ENCODE peak calls at places on chromosomes 4 and X, in eight cellular contexts. M is heart left ventricle; N is thyroid gland; F is breast epithelium; D is CD8-positive, alpha-beta memory T cell; G is upper lobe of right lung; S is heart right ventricle; U is tibial artery. X is an unnamed sample. For H3K4me1 and H3K9me3, the result is how much of the 10 kb centered on the place peaks cover.

GRCh38 chr4:182880387-182881356 is 36.5 kb downstream of the DCTD start:
- DNase-seq in M (peak), N (peak), F (peak), D (no peak), G (no peak), S (peak), U (peak), X (peak)

GRCh38 chr4:152039085-152039484 is 278.3 kb upstream of the GATB start:
- DNase-seq in M (peak), N (no peak), F (no peak), D (no peak), G (no peak), S (no peak), U (no peak), X (no peak)

GRCh38 chrX:1581132-1581531 is 10.3 kb upstream of the AKAP17A start:
- DNase-seq in M (no peak), N (peak), F (no peak), D (peak), G (peak), S (no peak), U (no peak), X (peak)

GRCh38 chr4:105725623-105726022 is 17.0 kb downstream of the GSTCD start:
- DNase-seq in M (no peak), N (no peak), F (no peak), D (no peak), G (no peak), S (no peak), U (no peak), X (no peak)

GRCh38 chrX:79408623-79409322 is 41.6 kb upstream of the ITM2A start:
- DNase-seq in M (no peak), N (no peak), F (no peak), D (no peak), G (no peak), S (no peak), U (no peak), X (no peak)

GRCh38 chrX:22203186-22203585 is 69.5 kb upstream of the CBLL2 start:
- DNase-seq in M (no peak), N (no peak), F (no peak), D (no peak), G (no peak), S (no peak), U (no peak), X (no peak)

GRCh38 chrX:53256446-53257041 is 24.8 kb downstream of the IQSEC2 start:
- DNase-seq in M (no peak), N (no peak), F (no peak), D (no peak), G (no peak), S (no peak), U (no peak), X (no peak)

GRCh38 chr4:136637071-136637777 is 895.1 kb downstream of the PCDH18 start:
- DNase-seq in M (no peak), N (no peak), F (no peak), D (no peak), G (no peak), S (no peak), U (no peak), X (peak)

GRCh38 chrX:88425739-88426138 is 321.3 kb upstream of the CPXCR1 start:
- DNase-seq in M (no peak), N (no peak), F (no peak), D (no peak), G (no peak), S (no peak), U (no peak), X (no peak)

GRCh38 chr4:158826882-158827281 is 58.1 kb downstream of the FNIP2 start:
- DNase-seq in M (no peak), N (peak), F (no peak), D (no peak), G (no peak), S (no peak), U (no peak), X (no peak)

GRCh38 chrX:39802906-39803305 is 294.9 kb downstream of the BCOR start:
- DNase-seq in M (no peak), N (no peak), F (no peak), D (no peak), G (no peak), S (no peak), U (no peak), X (no peak)

GRCh38 chr4:22969314-22969896 is 276.7 kb downstream of the GBA3 start:
- DNase-seq in M (no peak), N (no peak), F (no peak), D (no peak), G (no peak), S (no peak), U (no peak), X (no peak)

GRCh38 chr4:34953145-34953799 is 1291.0 kb downstream of the ARAP2 start:
- DNase-seq in M (no peak), N (no peak), F (no peak), D (no peak), G (no peak), S (no peak), U (no peak), X (no peak)

GRCh38 chrX:77960567-77960966 is 8.9 kb downstream of the PGAM4 start:
- DNase-seq in M (no peak), N (no peak), F (no peak), D (no peak), G (no peak), S (no peak), U (no peak), X (no peak)

GRCh38 chr4:142801966-142802365 is 44.1 kb downstream of the INPP4B start:
- DNase-seq in M (no peak), N (no peak), F (no peak), D (no peak), G (no peak), S (no peak), U (no peak), X (no peak)

GRCh38 chrX:153370293-153371055 is 30.7 kb downstream of the PNMA6E start:
- DNase-seq in M (no peak), N (no peak), F (no peak), D (no peak), G (no peak), S (no peak), U (no peak), X (no peak)

GRCh38 chr4:7939377-7940108 is at the start of gene AFAP1:
- DNase-seq in M (peak), N (peak), F (peak), D (peak), G (peak), S (peak), U (peak), X (peak)

GRCh38 chr4:114563536-114564315 is 34.9 kb upstream of the UGT8 start:
- DNase-seq in M (no peak), N (no peak), F (no peak), D (no peak), G (no peak), S (no peak), U (no peak), X (no peak)

GRCh38 chrX:12701625-12702024 is 89.6 kb upstream of the PRPS2 start:
- DNase-seq in M (peak), N (peak), F (no peak), D (no peak), G (peak), S (no peak), U (no peak), X (peak)

GRCh38 chrX:154748712-154749339 is 2.1 kb downstream of the GAB3 start:
- DNase-seq in M (peak), N (peak), F (no peak), D (peak), G (no peak), S (no peak), U (no peak), X (peak)

GRCh38 chr4:7786040-7786439 is 153.6 kb downstream of the AFAP1 start:
- DNase-seq in M (peak), N (no peak), F (no peak), D (no peak), G (no peak), S (no peak), U (peak), X (no peak)

GRCh38 chrX:84956304-84956703 is 47.4 kb upstream of the APOOL start:
- DNase-seq in M (no peak), N (no peak), F (no peak), D (no peak), G (no peak), S (no peak), U (no peak), X (no peak)

GRCh38 chr4:19983072-19983471 is 268.6 kb upstream of the SLIT2 start:
- DNase-seq in M (no peak), N (no peak), F (no peak), D (no peak), G (no peak), S (no peak), U (no peak), X (no peak)

GRCh38 chrX:74656079-74656745 is 41.8 kb upstream of the RLIM start:
- DNase-seq in M (no peak), N (no peak), F (no peak), D (no peak), G (no peak), S (no peak), U (no peak), X (no peak)

GRCh38 chrX:25112156-25112555 is 96.4 kb upstream of the ARX start:
- DNase-seq in M (no peak), N (no peak), F (no peak), D (no peak), G (no peak), S (no peak), U (no peak), X (no peak)

GRCh38 chr4:151901631-151902030 is 140.8 kb upstream of the GATB start:
- DNase-seq in M (no peak), N (no peak), F (no peak), D (no peak), G (no peak), S (no peak), U (no peak), X (no peak)

GRCh38 chrX:87727615-87728014 is 210.0 kb downstream of the KLHL4 start:
- DNase-seq in M (no peak), N (no peak), F (no peak), D (no peak), G (no peak), S (no peak), U (no peak), X (no peak)

GRCh38 chrX:110082156-110082555 is 79.2 kb downstream of the TMEM164 start:
- DNase-seq in M (no peak), N (no peak), F (no peak), D (no peak), G (no peak), S (no peak), U (no peak), X (peak)

GRCh38 chrX:24982306-24982965 is 33.3 kb downstream of the ARX start:
- DNase-seq in M (no peak), N (no peak), F (no peak), D (no peak), G (no peak), S (no peak), U (no peak), X (no peak)

GRCh38 chr4:151921811-151922210 is 161.0 kb upstream of the GATB start:
- DNase-seq in M (no peak), N (no peak), F (no peak), D (no peak), G (no peak), S (no peak), U (no peak), X (no peak)

GRCh38 chr4:76470064-76470463 is 35.0 kb downstream of the SHROOM3 start:
- DNase-seq in M (no peak), N (no peak), F (no peak), D (no peak), G (no peak), S (no peak), U (no peak), X (no peak)

GRCh38 chr4:88172987-88173386 is 14.5 kb upstream of the ABCG2 start:
- DNase-seq in M (no peak), N (no peak), F (no peak), D (no peak), G (no peak), S (no peak), U (no peak), X (no peak)

GRCh38 chrX:905828-906566 is 275.4 kb downstream of the SHOX start:
- DNase-seq in M (no peak), N (no peak), F (no peak), D (no peak), G (no peak), S (no peak), U (peak), X (no peak)

GRCh38 chrX:10048695-10049094 is 81.5 kb downstream of the CLDN34 start:
- DNase-seq in M (no peak), N (no peak), F (no peak), D (no peak), G (peak), S (no peak), U (no peak), X (no peak)

GRCh38 chrX:10050481-10050880 is 83.3 kb downstream of the CLDN34 start:
- DNase-seq in M (no peak), N (no peak), F (peak), D (no peak), G (no peak), S (peak), U (no peak), X (no peak)

GRCh38 chrX:10047631-10048030 is 80.5 kb downstream of the CLDN34 start:
- DNase-seq in M (no peak), N (no peak), F (peak), D (no peak), G (no peak), S (no peak), U (no peak), X (no peak)

GRCh38 chrX:10048076-10048475 is 80.9 kb downstream of the CLDN34 start:
- DNase-seq in M (no peak), N (no peak), F (no peak), D (no peak), G (no peak), S (no peak), U (no peak), X (no peak)

GRCh38 chrX:10049246-10049645 is 82.1 kb downstream of the CLDN34 start:
- DNase-seq in M (no peak), N (no peak), F (no peak), D (no peak), G (no peak), S (no peak), U (no peak), X (no peak)
- H3K4me1 ChIP-seq in M (half or more), N (under half), F (under half), D (under half), G (under half), S (under half), U (under half), X (under half)

DNA sequence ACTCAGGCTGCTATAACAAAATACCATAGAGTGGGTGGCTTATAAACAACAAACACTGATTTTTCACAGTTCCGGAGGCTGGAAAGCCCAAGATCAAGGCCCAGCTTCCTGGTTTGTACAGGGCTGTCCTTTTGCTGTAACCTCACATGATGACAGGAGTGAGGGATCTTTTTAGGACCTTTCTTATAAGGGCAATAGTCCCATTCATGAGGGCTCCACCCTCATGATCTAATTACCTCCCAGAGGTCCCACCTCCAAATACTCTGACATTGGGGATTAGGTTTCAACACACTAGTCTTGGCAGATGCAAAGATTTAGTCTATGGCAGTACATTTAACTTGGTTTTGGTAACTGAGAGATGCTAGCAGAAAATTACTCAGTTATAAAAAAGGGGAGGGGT is 20.9 kb downstream of the GPAT3 start:
- DNase-seq in M (no peak), N (no peak), F (no peak), D (no peak), G (no peak), S (no peak), U (no peak), X (no peak)
- H3K9me3 ChIP-seq in M (under half), N (under half), F (under half), D (under half), G (under half), S (under half), U (under half), X (under half)

GRCh38 chrX:123949846-123950245 is 11.7 kb upstream of the STAG2 start:
- DNase-seq in M (no peak), N (no peak), F (no peak), D (no peak), G (no peak), S (no peak), U (no peak), X (no peak)
- H3K4me3 ChIP-seq in M (no peak), N (no peak), F (no peak), D (no peak), G (no peak), S (no peak), U (no peak), X (no peak)

DNA sequence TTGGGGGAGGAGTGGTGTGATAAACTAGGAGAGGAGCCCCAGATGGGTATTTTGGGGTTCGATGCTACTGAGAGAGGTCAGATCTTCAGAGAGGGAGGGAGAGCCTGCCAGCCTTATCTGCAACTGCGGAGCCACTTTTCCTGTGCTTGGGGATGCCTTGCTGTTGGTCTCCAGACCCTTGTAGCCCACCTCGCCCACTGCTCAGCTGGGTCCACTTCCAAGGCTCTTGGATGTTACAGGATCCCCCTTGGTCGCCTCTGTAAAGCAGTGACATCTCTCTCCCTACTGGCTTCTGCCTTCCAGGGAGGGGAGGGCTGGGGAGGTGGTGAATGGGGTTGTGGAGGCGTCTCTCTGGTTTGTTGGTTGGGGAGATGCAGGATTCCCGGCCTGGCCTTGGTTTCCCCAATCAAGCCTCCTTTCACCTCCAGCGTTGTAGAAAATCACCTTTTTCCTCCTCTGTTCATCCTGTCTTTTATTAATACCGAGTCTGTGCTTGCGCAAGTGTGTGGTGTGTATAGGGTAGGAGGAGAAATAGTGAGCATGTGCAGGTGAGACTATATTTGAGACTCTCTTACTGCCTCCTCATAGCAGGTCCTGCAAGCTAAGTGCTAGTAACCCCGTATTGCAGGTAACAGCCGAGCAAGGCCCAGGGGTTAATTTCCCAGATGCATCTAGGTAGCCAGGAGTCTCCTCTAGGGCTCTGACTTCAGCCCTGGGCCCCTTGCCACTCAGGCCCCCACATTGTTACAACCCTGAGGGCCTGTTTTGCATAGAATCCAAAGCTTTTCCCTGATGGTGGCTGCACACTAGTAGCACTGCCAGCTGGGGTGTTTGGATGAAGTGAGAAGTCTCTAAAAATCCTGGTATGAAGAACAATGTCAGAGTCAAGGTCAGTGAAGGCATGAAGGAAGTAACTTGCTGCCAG is 337.5 kb downstream of the ARHGAP10 start:
- DNase-seq in M (no peak), N (peak), F (no peak), D (no peak), G (no peak), S (no peak), U (no peak), X (peak)
- H3K4me1 ChIP-seq in M (under half), N (under half), F (under half), D (under half), G (under half), S (under half), U (under half), X (under half)

DNA sequence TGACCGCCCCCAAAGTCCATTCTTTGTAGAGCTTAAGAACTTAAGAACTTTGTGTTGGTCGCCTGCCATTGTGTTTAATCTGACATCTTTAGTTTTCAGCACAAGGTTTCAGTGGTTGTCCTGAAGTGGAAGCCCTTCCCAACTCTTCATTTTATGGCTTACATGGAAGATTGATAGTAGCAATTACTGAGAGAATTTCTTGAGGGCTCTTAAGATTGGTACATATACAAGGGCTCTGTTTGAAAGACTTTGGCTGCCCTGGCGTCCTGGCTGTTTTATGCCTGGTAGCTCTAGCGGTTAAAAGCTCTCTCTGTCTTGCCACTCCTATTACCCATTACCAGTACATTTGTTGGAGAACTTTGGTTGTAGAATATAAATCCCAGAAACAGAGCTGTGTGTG is 75.0 kb downstream of the KDM6A start:
- DNase-seq in M (no peak), N (peak), F (no peak), D (no peak), G (no peak), S (no peak), U (no peak), X (no peak)
- H3K9me3 ChIP-seq in M (under half), N (under half), F (under half), D (under half), G (under half), S (under half), U (under half), X (under half)

GRCh38 chr4:39407584-39407885 is 805 bp downstream of the KLB start:
- DNase-seq in M (no peak), N (no peak), F (no peak), D (no peak), G (no peak), S (no peak), U (no peak), X (no peak)
- H3K4me3 ChIP-seq in M (no peak), N (no peak), F (no peak), D (no peak), G (no peak), S (no peak), U (no peak), X (no peak)

DNA sequence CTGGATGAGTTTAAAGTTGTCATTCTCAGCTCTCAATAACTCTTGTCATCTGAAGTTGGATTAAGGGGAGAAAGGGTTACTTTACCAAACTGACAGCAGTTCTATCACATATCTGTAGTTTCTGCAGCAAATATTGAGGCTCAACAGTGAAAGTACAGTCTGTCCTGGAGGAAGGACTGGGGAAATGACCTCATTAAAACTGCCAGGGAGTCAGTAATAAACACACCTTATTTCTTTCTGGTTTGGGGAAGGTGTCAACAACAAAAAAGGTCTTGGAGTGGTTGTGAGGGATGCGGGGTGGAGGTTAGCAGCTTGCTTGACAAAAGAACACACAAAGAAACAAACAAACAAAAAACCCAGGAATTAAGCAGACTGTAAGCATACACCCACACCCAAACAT is 1418.0 kb downstream of the STIM2 start:
- DNase-seq in M (no peak), N (no peak), F (no peak), D (no peak), G (no peak), S (no peak), U (no peak), X (no peak)
- H3K4me1 ChIP-seq in M (under half), N (under half), F (under half), D (under half), G (under half), S (under half), U (under half), X (under half)